ENCODE peak calls at places on chromosomes 11 and 22, in five cellular contexts. F is Kasumi-1, T is neural progenitor cell, G is stromal cell of bone marrow, I is posterior cingulate gyrus. S is an unnamed sample.
A peak's percentile ranks its signal among the peaks of the same experiment; 100 is the strongest.

GRCh38 chr22:29938285-29938693 is 55.3 kb downstream of the MTMR3 start:
- DNase-seq in F (no peak), T (no peak), G (no peak), I (no peak), S (no peak)

GRCh38 chr11:96257972-96258951 is 84.7 kb downstream of the MAML2 start:
- DNase-seq in F (peak; percentile 38), T (no peak), G (no peak), I (no peak), S (peak; percentile 65)

GRCh38 chr11:1112351-1113191 is 37.9 kb downstream of the MUC2 start:
- DNase-seq in F (no peak), T (no peak), G (no peak), I (no peak), S (no peak)

GRCh38 chr11:34030386-34030785 is 21.1 kb upstream of the CAPRIN1 start:
- DNase-seq in F (no peak), T (no peak), G (no peak), I (no peak), S (no peak)

GRCh38 chr11:66178871-66179270 is 89.6 kb upstream of the RAB1B start:
- DNase-seq in F (no peak), T (no peak), G (no peak), I (no peak), S (no peak)

GRCh38 chr11:64360403-64360980 is 1.5 kb downstream of the RPS6KA4 start:
- DNase-seq in F (peak; percentile 83), T (no peak), G (no peak), I (no peak), S (no peak)

GRCh38 chr11:72144807-72145565 is 9.5 kb downstream of the FOLR3 start:
- DNase-seq in F (no peak), T (no peak), G (peak; percentile 16), I (no peak), S (peak; percentile 36)

GRCh38 chr11:66985508-66986177 is 10.5 kb downstream of the C11orf86 start:
- DNase-seq in F (no peak), T (no peak), G (no peak), I (no peak), S (no peak)

GRCh38 chr22:23121026-23121823 is 20.6 kb downstream of the RSPH14 start:
- DNase-seq in F (no peak), T (no peak), G (no peak), I (peak; percentile 57), S (no peak)

GRCh38 chr11:20873054-20873453 is 203.7 kb downstream of the NELL1 start:
- DNase-seq in F (no peak), T (peak; percentile 79), G (no peak), I (no peak), S (peak; percentile 2)

GRCh38 chr11:58058276-58059010 is 27.7 kb downstream of the OR6Q1 start:
- DNase-seq in F (no peak), T (no peak), G (no peak), I (no peak), S (no peak)

GRCh38 chr11:64181506-64182411 is 4.2 kb upstream of the STIP1 start:
- DNase-seq in F (peak; percentile 88), T (peak; percentile 74), G (peak; percentile 90), I (peak; percentile 95), S (peak; percentile 95)

GRCh38 chr11:2991477-2992233 is 474 bp downstream of the NAP1L4 start:
- DNase-seq in F (peak; percentile 26), T (no peak), G (peak; percentile 27), I (peak; percentile 48), S (peak; percentile 86)

GRCh38 chr11:100876826-100877545 is 189.9 kb downstream of the ARHGAP42 start:
- DNase-seq in F (no peak), T (no peak), G (peak; percentile 96), I (no peak), S (peak; percentile 96)